ENCODE peak calls at places on chromosome 5, in seven cellular contexts. V is heart right ventricle, B is tibial artery, G is ovary, R is GM23248, F is A549, E is PC-9. T is an unnamed sample.
A peak's percentile ranks its signal among the peaks of the same experiment; 100 is the strongest.

GRCh38 chr5:16869821-16870796 is 66.0 kb downstream of the MYO10 start:
- DNase-seq in F (no peak), R (peak; percentile 71), V (no peak), B (no peak), E (peak; percentile 82), G (no peak), T (peak; percentile 82)

GRCh38 chr5:83632874-83633273 is 87.8 kb downstream of the HAPLN1 start:
- DNase-seq in E (peak; percentile 85), F (no peak), G (no peak), R (peak; percentile 10), V (no peak), B (no peak), T (no peak)

GRCh38 chr5:177496111-177497010 is 1.0 kb downstream of the PDLIM7 start:
- DNase-seq in B (peak; percentile 96), V (no peak), E (peak; percentile 78), G (peak; percentile 85), F (peak; percentile 93), R (peak; percentile 96), T (peak; percentile 98)

GRCh38 chr5:27038476-27038875 is at the start of gene CDH9:
- DNase-seq in R (no peak), E (peak; percentile 28), B (no peak), F (no peak), V (no peak), G (no peak), T (no peak)

GRCh38 chr5:158165647-158166046 is 306.7 kb upstream of the CLINT1 start:
- DNase-seq in F (no peak), E (no peak), B (no peak), R (peak; percentile 8), V (no peak), G (no peak), T (no peak)

GRCh38 chr5:151078490-151079262 is 2.2 kb downstream of the TNIP1 start:
- DNase-seq in G (no peak), F (no peak), V (no peak), R (no peak), B (no peak), E (no peak), T (no peak)

GRCh38 chr5:80408475-80408875 is 611 bp downstream of the ZFYVE16 start:
- DNase-seq in F (peak; percentile 67), G (no peak), B (peak; percentile 81), V (peak; percentile 73), R (peak; percentile 72), E (peak; percentile 55), T (peak; percentile 72)

GRCh38 chr5:108561416-108562204 is 179.7 kb upstream of the FBXL17 start:
- DNase-seq in F (no peak), G (no peak), R (peak; percentile 51), V (no peak), B (no peak), E (no peak), T (no peak)

GRCh38 chr5:122007445-122008010 is 45.8 kb downstream of the SRFBP1 start:
- DNase-seq in G (no peak), V (no peak), E (no peak), R (no peak), B (peak; percentile 57), F (no peak), T (peak; percentile 54)

GRCh38 chr5:128228506-128228905 is 144.9 kb downstream of the SLC12A2 start:
- DNase-seq in B (no peak), F (no peak), G (no peak), E (peak; percentile 66), V (no peak), R (peak; percentile 70), T (no peak)

GRCh38 chr5:53923969-53924876 is 363.8 kb downstream of the NDUFS4 start:
- DNase-seq in R (peak; percentile 65), B (no peak), E (no peak), F (no peak), V (no peak), G (no peak), T (no peak)

GRCh38 chr5:36079200-36079761 is 12.6 kb upstream of the UGT3A2 start:
- DNase-seq in R (peak; percentile 58), V (no peak), B (no peak), F (peak; percentile 55), G (no peak), E (peak; percentile 53), T (no peak)

GRCh38 chr5:150263801-150264621 is 25.6 kb downstream of the CAMK2A start:
- DNase-seq in F (peak; percentile 81), E (peak; percentile 78), V (no peak), B (no peak), G (peak; percentile 53), R (peak; percentile 92), T (peak; percentile 100)

GRCh38 chr5:6730807-6731206 is 17.6 kb downstream of the TENT4A start:
- DNase-seq in E (no peak), F (no peak), V (no peak), R (no peak), G (no peak), B (no peak), T (no peak)
- H3K4me1 ChIP-seq in E (no peaks in the 10 kb centered on the region), F (peaks cover 39% of the 10 kb centered on the region), V (peaks cover 86% of the 10 kb centered on the region), R (peaks cover 40% of the 10 kb centered on the region), G (peaks cover 26% of the 10 kb centered on the region), B (peaks cover 93% of the 10 kb centered on the region), T (peaks cover 28% of the 10 kb centered on the region)

GRCh38 chr5:74188341-74188740 is 452.2 kb downstream of the ENC1 start:
- DNase-seq in B (no peak), E (no peak), G (no peak), F (no peak), R (peak; percentile 9), V (no peak), T (no peak)

GRCh38 chr5:74196233-74196632 is 444.3 kb downstream of the ENC1 start:
- DNase-seq in G (no peak), B (no peak), F (no peak), V (no peak), R (no peak), E (no peak), T (no peak)

GRCh38 chr5:74194196-74194595 is 446.3 kb downstream of the ENC1 start:
- DNase-seq in F (no peak), E (no peak), V (no peak), R (no peak), B (no peak), G (no peak), T (no peak)

GRCh38 chr5:74187757-74188156 is 452.8 kb downstream of the ENC1 start:
- DNase-seq in E (no peak), V (no peak), B (no peak), F (no peak), G (no peak), R (no peak), T (no peak)

DNA sequence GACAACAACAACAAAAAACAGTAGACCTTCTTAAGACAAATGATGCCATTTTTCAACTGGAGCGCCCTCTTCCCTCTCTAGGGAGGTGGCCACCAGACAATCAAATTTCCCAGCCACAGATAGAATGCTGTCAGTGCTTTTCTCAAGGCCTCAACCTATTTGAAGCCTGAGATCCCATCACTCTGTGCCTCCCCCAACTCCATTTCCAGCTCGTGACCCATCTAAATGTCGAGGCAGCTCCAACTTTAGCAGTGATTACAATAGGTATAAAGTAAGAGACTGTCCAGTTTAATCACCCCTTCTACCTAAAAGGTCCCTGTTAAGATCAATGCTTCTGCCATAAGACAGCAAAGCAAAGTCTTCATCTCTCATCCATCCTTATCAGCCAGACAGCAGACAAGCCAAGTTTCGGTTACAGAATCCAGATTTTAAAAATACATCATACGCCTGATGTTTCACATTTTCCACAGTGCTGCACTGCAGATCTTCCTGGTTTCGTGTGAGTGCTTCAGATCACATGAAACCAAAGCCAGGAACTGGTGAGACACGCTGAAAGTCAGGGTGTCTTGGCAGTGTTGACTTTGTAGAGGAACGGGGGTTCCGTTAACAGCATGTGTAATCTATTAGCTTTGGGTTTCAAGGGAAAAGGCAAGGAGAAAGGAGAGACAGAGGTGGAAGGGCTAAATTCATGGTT is 447.8 kb downstream of the ENC1 start:
- DNase-seq in F (no peak), E (no peak), V (no peak), B (no peak), G (no peak), R (peak; percentile 46), T (no peak)
- H3K4me3 ChIP-seq in F (no peak overlapping the region), E (no peak overlapping the region), V (no peak overlapping the region), B (no peak overlapping the region), G (no peak overlapping the region), R (no peak overlapping the region), T (no peak overlapping the region)

GRCh38 chr5:1090538-1090937 is 21.3 kb downstream of the SLC12A7 start:
- DNase-seq in F (no peak), B (no peak), G (no peak), R (peak; percentile 24), V (peak; percentile 70), E (no peak), T (no peak)

GRCh38 chr5:1088726-1089125 is 23.1 kb downstream of the SLC12A7 start:
- DNase-seq in R (no peak), F (no peak), E (no peak), V (no peak), G (no peak), B (no peak), T (no peak)

GRCh38 chr5:1091632-1092031 is 20.2 kb downstream of the SLC12A7 start:
- DNase-seq in B (no peak), V (no peak), G (no peak), R (no peak), F (no peak), E (no peak), T (no peak)

GRCh38 chr5:1088031-1088430 is 23.8 kb downstream of the SLC12A7 start:
- DNase-seq in V (no peak), R (no peak), F (no peak), G (no peak), E (no peak), B (no peak), T (no peak)

GRCh38 chr5:1089621-1090040 is 22.2 kb downstream of the SLC12A7 start:
- DNase-seq in B (no peak), E (no peak), G (no peak), R (no peak), V (no peak), F (no peak), T (no peak)
- H3K4me1 ChIP-seq in B (no peaks in the 10 kb centered on the region), E (no peaks in the 10 kb centered on the region), G (no peaks in the 10 kb centered on the region), R (no peaks in the 10 kb centered on the region), V (peaks cover 49% of the 10 kb centered on the region), F (no peaks in the 10 kb centered on the region), T (no peaks in the 10 kb centered on the region)

DNA sequence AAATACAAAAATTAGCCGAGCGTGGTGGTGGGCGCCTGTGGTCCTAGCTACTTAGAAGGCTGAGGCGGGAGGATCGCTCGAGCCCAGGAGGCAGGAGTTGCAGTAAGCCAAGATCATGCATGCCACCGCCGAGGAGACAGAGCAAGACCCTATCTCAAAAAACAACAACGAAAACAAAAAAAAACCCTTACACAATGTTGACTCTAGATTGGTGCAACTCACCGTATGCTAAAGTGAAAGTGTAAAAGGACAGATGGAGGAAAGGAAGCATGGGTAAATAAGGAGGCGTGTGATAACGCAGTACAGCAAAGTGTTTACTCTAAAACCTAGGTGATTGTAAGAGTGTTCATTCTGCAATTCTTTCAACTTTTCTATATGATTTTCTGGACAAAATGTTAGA is 15.9 kb upstream of the RUFY1 start:
- DNase-seq in B (no peak), G (no peak), R (no peak), V (no peak), E (no peak), F (no peak), T (no peak)
- H3K4me3 ChIP-seq in B (no peak overlapping the region), G (no peak overlapping the region), R (no peak overlapping the region), V (no peak overlapping the region), E (no peak overlapping the region), F (no peak overlapping the region), T (no peak overlapping the region)

DNA sequence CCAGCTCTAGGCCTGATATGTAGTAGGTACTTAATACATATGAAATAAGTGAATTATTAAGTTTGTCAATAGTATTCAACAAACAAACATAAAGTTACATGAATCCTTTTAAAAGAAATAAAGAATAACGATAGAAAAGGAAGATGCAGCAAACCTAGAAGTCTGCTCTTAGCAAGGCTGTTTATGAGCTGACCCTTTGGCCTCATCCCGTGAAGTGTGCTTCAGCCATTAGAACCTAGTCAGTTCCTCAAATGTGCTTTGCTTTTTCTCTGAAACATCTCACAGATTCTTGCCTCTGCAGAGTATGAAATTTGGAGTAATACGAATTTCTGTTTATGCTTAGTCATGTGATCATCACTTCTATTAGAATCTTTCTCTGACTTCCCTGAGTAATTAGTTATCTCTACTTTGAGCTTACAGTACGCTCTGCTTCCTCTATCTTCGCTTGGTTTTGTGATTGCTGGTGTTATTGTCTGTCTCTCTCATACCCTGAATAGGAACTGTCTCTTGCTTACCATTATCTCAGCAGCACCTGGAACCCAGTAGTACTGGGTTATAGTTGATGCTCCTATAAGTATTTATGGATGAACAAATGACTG is 11.3 kb downstream of the CYSTM1 start:
- DNase-seq in G (no peak), E (no peak), R (no peak), B (no peak), V (no peak), F (no peak), T (no peak)
- H3K4me1 ChIP-seq in G (peaks cover 4% of the 10 kb centered on the region), E (peaks cover 5% of the 10 kb centered on the region), R (peaks cover 28% of the 10 kb centered on the region), B (peaks cover 39% of the 10 kb centered on the region), V (peaks cover 65% of the 10 kb centered on the region), F (peaks cover 29% of the 10 kb centered on the region), T (peaks cover 9% of the 10 kb centered on the region)

T was measured in RWPE2.